ENCODE peak calls at places on chromosomes 7 and 10, in eight cellular contexts. C, O, U, B, S, A, V and W are unnamed samples. For H3K4me1, the result is how much of the 10 kb centered on the place peaks cover.

GRCh38 chr10:7932301-7933036 is 114.2 kb downstream of the TAF3 start:
- DNase-seq in C (no peak), O (no peak), U (no peak), B (no peak), S (no peak), A (no peak), V (no peak), W (no peak)

GRCh38 chr7:30635798-30636197 is 41.1 kb downstream of the GARS1 start:
- DNase-seq in C (no peak), O (no peak), U (no peak), B (no peak), S (no peak), A (no peak), V (no peak), W (no peak)

GRCh38 chr7:26360606-26361005 is 68.9 kb downstream of the SNX10 start:
- DNase-seq in C (no peak), O (no peak), U (no peak), B (no peak), S (no peak), A (no peak), V (no peak), W (no peak)

GRCh38 chr7:159033956-159034938 is 110.4 kb downstream of the VIPR2 start:
- DNase-seq in C (no peak), O (peak), U (peak), B (no peak), S (no peak), A (peak), V (no peak), W (peak)

GRCh38 chr7:77450613-77451012 is 34.5 kb upstream of the GSAP start:
- DNase-seq in C (no peak), O (no peak), U (no peak), B (no peak), S (no peak), A (no peak), V (no peak), W (no peak)

GRCh38 chr10:43263551-43264323 is 3.1 kb downstream of the RASGEF1A start:
- DNase-seq in C (no peak), O (no peak), U (peak), B (peak), S (peak), A (peak), V (no peak), W (no peak)

GRCh38 chr10:80500572-80501380 is 36.9 kb upstream of the SH2D4B start:
- DNase-seq in C (no peak), O (peak), U (no peak), B (peak), S (no peak), A (no peak), V (no peak), W (peak)

GRCh38 chr7:124033093-124033806 is 383 bp upstream of the TMEM229A start:
- DNase-seq in C (peak), O (peak), U (peak), B (peak), S (no peak), A (peak), V (no peak), W (no peak)

GRCh38 chr7:135204271-135204872 is 7.0 kb downstream of the WDR91 start:
- DNase-seq in C (no peak), O (no peak), U (no peak), B (peak), S (no peak), A (no peak), V (no peak), W (no peak)

GRCh38 chr10:34433241-34434076 is 381.6 kb downstream of the PARD3 start:
- DNase-seq in C (no peak), O (no peak), U (no peak), B (no peak), S (no peak), A (no peak), V (no peak), W (no peak)

GRCh38 chr10:61784354-61785131 is 117.0 kb upstream of the ARID5B start:
- DNase-seq in C (no peak), O (no peak), U (no peak), B (no peak), S (no peak), A (no peak), V (no peak), W (no peak)

GRCh38 chr10:114917927-114918672 is 19.9 kb upstream of the TRUB1 start:
- DNase-seq in C (no peak), O (no peak), U (no peak), B (no peak), S (peak), A (no peak), V (no peak), W (no peak)

GRCh38 chr10:92914478-92915066 is 66.3 kb downstream of the EXOC6 start:
- DNase-seq in C (peak), O (peak), U (no peak), B (peak), S (peak), A (peak), V (peak), W (no peak)

GRCh38 chr7:106583133-106583532 is 77.8 kb downstream of the CCDC71L start:
- DNase-seq in C (no peak), O (no peak), U (no peak), B (no peak), S (no peak), A (no peak), V (no peak), W (no peak)

GRCh38 chr10:69321865-69322264 is 43.6 kb downstream of the HK1 start:
- DNase-seq in C (no peak), O (no peak), U (no peak), B (no peak), S (no peak), A (no peak), V (no peak), W (no peak)

GRCh38 chr10:76117949-76118348 is 686.5 kb downstream of the LRMDA start:
- DNase-seq in C (no peak), O (no peak), U (no peak), B (no peak), S (no peak), A (no peak), V (no peak), W (no peak)

GRCh38 chr10:125160856-125161569 is 650 bp upstream of the CTBP2 start:
- DNase-seq in C (peak), O (peak), U (peak), B (peak), S (peak), A (peak), V (peak), W (peak)

GRCh38 chr7:137297551-137298463 is 45.7 kb downstream of the PTN start:
- DNase-seq in C (no peak), O (no peak), U (no peak), B (no peak), S (no peak), A (no peak), V (no peak), W (no peak)

GRCh38 chr10:126525326-126525725 is 137.0 kb upstream of the ADAM12 start:
- DNase-seq in C (no peak), O (no peak), U (no peak), B (no peak), S (no peak), A (no peak), V (no peak), W (no peak)

GRCh38 chr7:72577107-72577506 is 165.0 kb upstream of the CALN1 start:
- DNase-seq in C (no peak), O (no peak), U (no peak), B (no peak), S (no peak), A (no peak), V (no peak), W (no peak)

GRCh38 chr10:78777466-78778256 is 291.1 kb upstream of the ZMIZ1 start:
- DNase-seq in C (no peak), O (peak), U (peak), B (peak), S (no peak), A (peak), V (no peak), W (no peak)

GRCh38 chr10:112217413-112218390 is 34.1 kb upstream of the GPAM start:
- DNase-seq in C (no peak), O (no peak), U (no peak), B (no peak), S (no peak), A (no peak), V (no peak), W (no peak)

GRCh38 chr10:122295423-122295947 is 24.4 kb downstream of the BTBD16 start:
- DNase-seq in C (no peak), O (no peak), U (no peak), B (no peak), S (no peak), A (no peak), V (no peak), W (no peak)

GRCh38 chr10:123860209-123860608 is 31.4 kb downstream of the CPXM2 start:
- DNase-seq in C (no peak), O (no peak), U (no peak), B (no peak), S (no peak), A (no peak), V (no peak), W (no peak)

GRCh38 chr10:100508691-100509150 is 10.9 kb downstream of the SEC31B start:
- DNase-seq in C (no peak), O (no peak), U (no peak), B (no peak), S (peak), A (no peak), V (peak), W (no peak)

GRCh38 chr10:133162178-133162909 is 2.3 kb downstream of the KNDC1 start:
- DNase-seq in C (no peak), O (no peak), U (no peak), B (no peak), S (no peak), A (no peak), V (no peak), W (no peak)

GRCh38 chr10:23869548-23869947 is 339.4 kb upstream of the KIAA1217 start:
- DNase-seq in C (no peak), O (no peak), U (no peak), B (peak), S (no peak), A (no peak), V (no peak), W (no peak)

GRCh38 chr7:117126631-117127030 is 173.3 kb downstream of the ST7 start:
- DNase-seq in C (no peak), O (no peak), U (no peak), B (no peak), S (no peak), A (no peak), V (no peak), W (no peak)

GRCh38 chr7:45938626-45939302 is 17.7 kb upstream of the IGFBP3 start:
- DNase-seq in C (no peak), O (no peak), U (no peak), B (no peak), S (no peak), A (no peak), V (no peak), W (no peak)

GRCh38 chr10:74121368-74121767 is 29.3 kb downstream of the AP3M1 start:
- DNase-seq in C (no peak), O (no peak), U (no peak), B (no peak), S (no peak), A (no peak), V (no peak), W (no peak)

GRCh38 chr10:11243425-11244222 is 226.0 kb downstream of the CELF2 start:
- DNase-seq in C (no peak), O (no peak), U (no peak), B (no peak), S (no peak), A (no peak), V (no peak), W (no peak)

DNA sequence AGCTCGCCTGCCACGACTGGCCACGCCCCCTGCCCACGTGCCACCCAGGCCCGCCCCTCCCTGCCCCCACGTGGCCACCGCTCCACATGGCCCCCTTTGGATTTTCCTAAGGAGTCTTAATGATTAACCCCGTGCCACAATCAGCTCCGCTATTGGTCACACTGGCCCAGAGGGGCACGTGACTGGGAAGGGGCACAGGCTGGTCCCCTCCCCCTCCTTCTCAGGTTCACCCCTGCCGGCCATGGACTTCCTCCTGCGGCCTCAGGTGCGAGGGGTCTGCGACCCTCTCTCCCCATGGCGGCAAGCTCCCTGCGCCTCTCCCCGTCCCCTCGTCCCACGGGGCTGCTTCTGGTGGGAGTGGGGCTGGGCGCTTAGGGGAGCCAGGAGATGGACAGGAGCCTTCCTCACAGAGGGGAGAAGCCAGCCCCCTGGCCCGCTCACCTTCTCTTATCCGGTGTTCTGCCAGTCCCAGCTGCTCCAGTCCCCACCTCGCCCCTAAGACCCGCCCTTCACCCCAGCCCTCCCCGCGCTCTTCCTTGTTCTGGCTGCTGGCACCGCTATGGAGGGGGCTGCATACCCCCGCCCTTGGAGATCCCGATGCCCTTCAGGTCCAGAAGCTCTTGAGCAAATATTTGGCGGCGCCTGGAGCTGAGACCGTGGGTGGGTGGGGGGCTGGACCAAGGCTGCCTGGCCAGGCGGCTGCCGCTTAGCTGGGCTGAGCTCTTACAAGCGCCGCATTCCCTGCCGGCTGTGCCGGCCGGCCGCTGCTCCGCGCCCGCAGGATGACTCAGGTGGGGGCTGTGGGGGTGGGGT is 3.2 kb downstream of the SLC4A2 start:
- DNase-seq in C (no peak), O (no peak), U (peak), B (peak), S (peak), A (peak), V (peak), W (no peak)
- TF ChIP-seq POLR2A in C (no peak), O (no peak), U (no peak), B (peak), S (peak), A (peak), V (no peak), W (no peak)

GRCh38 chr10:87816163-87816841 is 1.7 kb downstream of the ATAD1 start:
- DNase-seq in C (no peak), O (no peak), U (no peak), B (no peak), S (no peak), A (no peak), V (no peak), W (no peak)
- TF ChIP-seq CTCF in C (no peak), O (no peak), U (no peak), B (no peak), S (no peak), A (no peak), V (peak), W (no peak)

GRCh38 chr7:41742619-41743018 is 39.7 kb upstream of the INHBA start:
- DNase-seq in C (no peak), O (no peak), U (no peak), B (no peak), S (no peak), A (no peak), V (no peak), W (no peak)

GRCh38 chr7:41752615-41753014 is 49.7 kb upstream of the INHBA start:
- DNase-seq in C (no peak), O (no peak), U (no peak), B (no peak), S (no peak), A (no peak), V (no peak), W (no peak)

GRCh38 chr7:41745451-41745850 is 42.6 kb upstream of the INHBA start:
- DNase-seq in C (no peak), O (no peak), U (no peak), B (no peak), S (no peak), A (no peak), V (no peak), W (no peak)

DNA sequence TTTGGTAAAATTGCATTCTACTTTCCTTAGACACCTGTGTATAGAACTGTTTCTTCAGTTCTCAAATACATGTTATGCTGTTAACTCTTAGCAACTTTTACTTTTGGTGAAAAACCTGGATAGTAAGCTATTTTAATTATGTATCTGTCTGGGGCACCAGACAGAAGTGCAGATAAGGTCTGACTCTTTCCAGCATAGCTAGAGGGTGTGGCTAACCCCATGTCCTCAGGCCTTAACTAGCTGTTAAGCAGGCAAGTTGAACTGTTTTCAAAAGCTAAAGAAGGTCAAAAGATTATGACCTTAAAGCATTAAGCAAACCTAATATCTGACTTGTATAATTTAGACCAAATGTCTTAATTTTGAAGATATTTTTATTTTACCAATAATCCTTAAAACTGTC is 45.1 kb upstream of the INHBA start:
- DNase-seq in C (no peak), O (no peak), U (no peak), B (no peak), S (no peak), A (no peak), V (no peak), W (no peak)
- H3K4me1 ChIP-seq in C (under half), O (under half), U (under half), B (under half), S (under half), A (under half), V (under half), W (under half)

GRCh38 chr7:44801890-44802289 is 5.4 kb downstream of the PPIA start:
- DNase-seq in C (no peak), O (no peak), U (no peak), B (no peak), S (no peak), A (no peak), V (no peak), W (no peak)

GRCh38 chr7:44798649-44799275 is 2.3 kb downstream of the PPIA start:
- DNase-seq in C (no peak), O (no peak), U (no peak), B (no peak), S (no peak), A (no peak), V (no peak), W (no peak)

GRCh38 chr7:44799939-44800338 is 3.5 kb downstream of the PPIA start:
- DNase-seq in C (no peak), O (no peak), U (no peak), B (no peak), S (no peak), A (no peak), V (no peak), W (no peak)

GRCh38 chr7:44805950-44806349 is 9.5 kb downstream of the PPIA start:
- DNase-seq in C (no peak), O (no peak), U (no peak), B (no peak), S (no peak), A (no peak), V (no peak), W (no peak)

GRCh38 chr7:44802418-44803025 is 6.0 kb downstream of the PPIA start:
- DNase-seq in C (no peak), O (no peak), U (no peak), B (no peak), S (no peak), A (no peak), V (no peak), W (no peak)
- TF ChIP-seq POLR2A in C (no peak), O (no peak), U (no peak), B (no peak), S (no peak), A (no peak), V (no peak), W (no peak)

GRCh38 chr7:20144801-20145200 is 72.4 kb downstream of the MACC1 start:
- DNase-seq in C (no peak), O (no peak), U (no peak), B (no peak), S (no peak), A (no peak), V (no peak), W (no peak)
- TF ChIP-seq CTCF in C (no peak), O (no peak), U (no peak), B (no peak), S (no peak), A (no peak), V (no peak), W (no peak)

GRCh38 chr7:47495269-47495875 is 86.5 kb downstream of the TNS3 start:
- DNase-seq in C (no peak), O (no peak), U (no peak), B (no peak), S (no peak), A (no peak), V (no peak), W (no peak)
- H3K4me1 ChIP-seq in C (under half), O (under half), U (half or more), B (half or more), S (half or more), A (half or more), V (under half), W (under half)

GRCh38 chr7:23105086-23105643 is 420 bp upstream of the KLHL7 start:
- DNase-seq in C (no peak), O (no peak), U (no peak), B (no peak), S (no peak), A (no peak), V (no peak), W (no peak)
- TF ChIP-seq POLR2A in C (no peak), O (no peak), U (no peak), B (no peak), S (no peak), A (no peak), V (peak), W (no peak)

GRCh38 chr10:33010132-33011037 is 52.4 kb upstream of the ITGB1 start:
- DNase-seq in C (no peak), O (no peak), U (no peak), B (peak), S (peak), A (no peak), V (peak), W (no peak)
- TF ChIP-seq CTCF in C (no peak), O (peak), U (no peak), B (peak), S (peak), A (peak), V (peak), W (peak)